ENCODE peak calls at places on chromosomes 1 and 21, in seven cellular contexts. One of them, this sample, is unnamed.

GRCh38 chr1:43653339-43653738 is 3.4 kb downstream of the KDM4A start:
- DNase-seq in GM23248: peak; percentile 77
- DNase-seq in pulmonary artery endothelial cell: no peak
- DNase-seq in GM12865: peak; percentile 48
- DNase-seq in activated CD4-positive, CD25-positive, alpha-beta regulatory T cell treated with anti-CD3 and anti-CD28 coated beads, Interleukin-2, amount 50 U/mL, for 72 hours: no peak
- DNase-seq in stimulated activated CD8-positive, alpha-beta memory T cell treated with anti-CD3 and anti-CD28 coated beads, Interleukin-4, amount 100 ng/mL, for 1 hour: no peak
- DNase-seq in T-helper 9 cell: no peak
- DNase-seq in this sample: no peak

GRCh38 chr1:111320066-111320879 is 29.6 kb downstream of the CHIA start:
- DNase-seq in GM23248: no peak
- DNase-seq in pulmonary artery endothelial cell: no peak
- DNase-seq in GM12865: no peak
- DNase-seq in activated CD4-positive, CD25-positive, alpha-beta regulatory T cell treated with anti-CD3 and anti-CD28 coated beads, Interleukin-2, amount 50 U/mL, for 72 hours: no peak
- DNase-seq in stimulated activated CD8-positive, alpha-beta memory T cell treated with anti-CD3 and anti-CD28 coated beads, Interleukin-4, amount 100 ng/mL, for 1 hour: no peak
- DNase-seq in T-helper 9 cell: no peak
- DNase-seq in this sample: no peak

GRCh38 chr1:44294588-44295007 is 60.5 kb downstream of the ERI3 start:
- DNase-seq in GM23248: peak; percentile 95
- DNase-seq in pulmonary artery endothelial cell: no peak
- DNase-seq in GM12865: no peak
- DNase-seq in activated CD4-positive, CD25-positive, alpha-beta regulatory T cell treated with anti-CD3 and anti-CD28 coated beads, Interleukin-2, amount 50 U/mL, for 72 hours: no peak
- DNase-seq in stimulated activated CD8-positive, alpha-beta memory T cell treated with anti-CD3 and anti-CD28 coated beads, Interleukin-4, amount 100 ng/mL, for 1 hour: no peak
- DNase-seq in T-helper 9 cell: no peak
- DNase-seq in this sample: no peak

GRCh38 chr1:228101994-228102790 is 933 bp downstream of the C1orf35 start:
- DNase-seq in GM23248: peak; percentile 66
- DNase-seq in pulmonary artery endothelial cell: no peak
- DNase-seq in GM12865: peak; percentile 60
- DNase-seq in activated CD4-positive, CD25-positive, alpha-beta regulatory T cell treated with anti-CD3 and anti-CD28 coated beads, Interleukin-2, amount 50 U/mL, for 72 hours: peak; percentile 62
- DNase-seq in stimulated activated CD8-positive, alpha-beta memory T cell treated with anti-CD3 and anti-CD28 coated beads, Interleukin-4, amount 100 ng/mL, for 1 hour: no peak
- DNase-seq in T-helper 9 cell: peak; percentile 61
- DNase-seq in this sample: peak; percentile 53

GRCh38 chr1:219518906-219519248 is 94.0 kb downstream of the ZC3H11B start:
- DNase-seq in GM23248: no peak
- DNase-seq in pulmonary artery endothelial cell: no peak
- DNase-seq in GM12865: no peak
- DNase-seq in activated CD4-positive, CD25-positive, alpha-beta regulatory T cell treated with anti-CD3 and anti-CD28 coated beads, Interleukin-2, amount 50 U/mL, for 72 hours: no peak
- DNase-seq in stimulated activated CD8-positive, alpha-beta memory T cell treated with anti-CD3 and anti-CD28 coated beads, Interleukin-4, amount 100 ng/mL, for 1 hour: no peak
- DNase-seq in T-helper 9 cell: no peak
- DNase-seq in this sample: no peak

GRCh38 chr1:212955098-212955497 is 4.8 kb downstream of the VASH2 start:
- DNase-seq in GM23248: no peak
- DNase-seq in pulmonary artery endothelial cell: no peak
- DNase-seq in GM12865: peak; percentile 81
- DNase-seq in activated CD4-positive, CD25-positive, alpha-beta regulatory T cell treated with anti-CD3 and anti-CD28 coated beads, Interleukin-2, amount 50 U/mL, for 72 hours: no peak
- DNase-seq in stimulated activated CD8-positive, alpha-beta memory T cell treated with anti-CD3 and anti-CD28 coated beads, Interleukin-4, amount 100 ng/mL, for 1 hour: no peak
- DNase-seq in T-helper 9 cell: no peak
- DNase-seq in this sample: no peak

GRCh38 chr1:114032271-114033218 is 53.3 kb downstream of the OLFML3 start:
- DNase-seq in GM23248: peak; percentile 93
- DNase-seq in pulmonary artery endothelial cell: no peak
- DNase-seq in GM12865: no peak
- DNase-seq in activated CD4-positive, CD25-positive, alpha-beta regulatory T cell treated with anti-CD3 and anti-CD28 coated beads, Interleukin-2, amount 50 U/mL, for 72 hours: no peak
- DNase-seq in stimulated activated CD8-positive, alpha-beta memory T cell treated with anti-CD3 and anti-CD28 coated beads, Interleukin-4, amount 100 ng/mL, for 1 hour: no peak
- DNase-seq in T-helper 9 cell: no peak
- DNase-seq in this sample: no peak

GRCh38 chr1:169288011-169288414 is 79.6 kb downstream of the NME7 start:
- DNase-seq in GM23248: peak; percentile 58
- DNase-seq in pulmonary artery endothelial cell: no peak
- DNase-seq in GM12865: no peak
- DNase-seq in activated CD4-positive, CD25-positive, alpha-beta regulatory T cell treated with anti-CD3 and anti-CD28 coated beads, Interleukin-2, amount 50 U/mL, for 72 hours: no peak
- DNase-seq in stimulated activated CD8-positive, alpha-beta memory T cell treated with anti-CD3 and anti-CD28 coated beads, Interleukin-4, amount 100 ng/mL, for 1 hour: no peak
- DNase-seq in T-helper 9 cell: no peak
- DNase-seq in this sample: no peak

GRCh38 chr1:198030682-198031081 is 113.5 kb downstream of the LHX9 start:
- DNase-seq in GM23248: peak; percentile 76
- DNase-seq in pulmonary artery endothelial cell: no peak
- DNase-seq in GM12865: peak; percentile 16
- DNase-seq in activated CD4-positive, CD25-positive, alpha-beta regulatory T cell treated with anti-CD3 and anti-CD28 coated beads, Interleukin-2, amount 50 U/mL, for 72 hours: no peak
- DNase-seq in stimulated activated CD8-positive, alpha-beta memory T cell treated with anti-CD3 and anti-CD28 coated beads, Interleukin-4, amount 100 ng/mL, for 1 hour: no peak
- DNase-seq in T-helper 9 cell: no peak
- DNase-seq in this sample: no peak

GRCh38 chr1:240111558-240111957 is 19.9 kb downstream of the FMN2 start:
- DNase-seq in GM23248: no peak
- DNase-seq in pulmonary artery endothelial cell: no peak
- DNase-seq in GM12865: no peak
- DNase-seq in activated CD4-positive, CD25-positive, alpha-beta regulatory T cell treated with anti-CD3 and anti-CD28 coated beads, Interleukin-2, amount 50 U/mL, for 72 hours: no peak
- DNase-seq in stimulated activated CD8-positive, alpha-beta memory T cell treated with anti-CD3 and anti-CD28 coated beads, Interleukin-4, amount 100 ng/mL, for 1 hour: no peak
- DNase-seq in T-helper 9 cell: no peak
- DNase-seq in this sample: no peak

GRCh38 chr1:188022661-188023060 is 1193.9 kb downstream of the PLA2G4A start:
- DNase-seq in GM23248: no peak
- DNase-seq in pulmonary artery endothelial cell: no peak
- DNase-seq in GM12865: no peak
- DNase-seq in activated CD4-positive, CD25-positive, alpha-beta regulatory T cell treated with anti-CD3 and anti-CD28 coated beads, Interleukin-2, amount 50 U/mL, for 72 hours: no peak
- DNase-seq in stimulated activated CD8-positive, alpha-beta memory T cell treated with anti-CD3 and anti-CD28 coated beads, Interleukin-4, amount 100 ng/mL, for 1 hour: no peak
- DNase-seq in T-helper 9 cell: no peak
- DNase-seq in this sample: no peak

GRCh38 chr1:33181038-33181861 is 593 bp downstream of the TRIM62 start:
- DNase-seq in GM23248: peak; percentile 74
- DNase-seq in pulmonary artery endothelial cell: no peak
- DNase-seq in GM12865: no peak
- DNase-seq in activated CD4-positive, CD25-positive, alpha-beta regulatory T cell treated with anti-CD3 and anti-CD28 coated beads, Interleukin-2, amount 50 U/mL, for 72 hours: peak; percentile 56
- DNase-seq in stimulated activated CD8-positive, alpha-beta memory T cell treated with anti-CD3 and anti-CD28 coated beads, Interleukin-4, amount 100 ng/mL, for 1 hour: no peak
- DNase-seq in T-helper 9 cell: peak; percentile 23
- DNase-seq in this sample: peak; percentile 14

GRCh38 chr1:94707321-94708298 is 112.5 kb upstream of the SLC44A3 start:
- DNase-seq in GM23248: peak; percentile 49
- DNase-seq in pulmonary artery endothelial cell: no peak
- DNase-seq in GM12865: no peak
- DNase-seq in activated CD4-positive, CD25-positive, alpha-beta regulatory T cell treated with anti-CD3 and anti-CD28 coated beads, Interleukin-2, amount 50 U/mL, for 72 hours: no peak
- DNase-seq in stimulated activated CD8-positive, alpha-beta memory T cell treated with anti-CD3 and anti-CD28 coated beads, Interleukin-4, amount 100 ng/mL, for 1 hour: no peak
- DNase-seq in T-helper 9 cell: no peak
- DNase-seq in this sample: no peak

GRCh38 chr1:16122361-16122881 is 33.4 kb downstream of the EPHA2 start:
- DNase-seq in GM23248: peak; percentile 60
- DNase-seq in pulmonary artery endothelial cell: no peak
- DNase-seq in GM12865: no peak
- DNase-seq in activated CD4-positive, CD25-positive, alpha-beta regulatory T cell treated with anti-CD3 and anti-CD28 coated beads, Interleukin-2, amount 50 U/mL, for 72 hours: no peak
- DNase-seq in stimulated activated CD8-positive, alpha-beta memory T cell treated with anti-CD3 and anti-CD28 coated beads, Interleukin-4, amount 100 ng/mL, for 1 hour: no peak
- DNase-seq in T-helper 9 cell: no peak
- DNase-seq in this sample: no peak

GRCh38 chr1:9143250-9143649 is 14.3 kb upstream of the GPR157 start:
- DNase-seq in GM23248: peak; percentile 88
- DNase-seq in pulmonary artery endothelial cell: no peak
- DNase-seq in GM12865: no peak
- DNase-seq in activated CD4-positive, CD25-positive, alpha-beta regulatory T cell treated with anti-CD3 and anti-CD28 coated beads, Interleukin-2, amount 50 U/mL, for 72 hours: no peak
- DNase-seq in stimulated activated CD8-positive, alpha-beta memory T cell treated with anti-CD3 and anti-CD28 coated beads, Interleukin-4, amount 100 ng/mL, for 1 hour: no peak
- DNase-seq in T-helper 9 cell: no peak
- DNase-seq in this sample: no peak

GRCh38 chr1:54334996-54335395 is 71.2 kb downstream of the SSBP3 start:
- DNase-seq in GM23248: peak; percentile 73
- DNase-seq in pulmonary artery endothelial cell: no peak
- DNase-seq in GM12865: no peak
- DNase-seq in activated CD4-positive, CD25-positive, alpha-beta regulatory T cell treated with anti-CD3 and anti-CD28 coated beads, Interleukin-2, amount 50 U/mL, for 72 hours: no peak
- DNase-seq in stimulated activated CD8-positive, alpha-beta memory T cell treated with anti-CD3 and anti-CD28 coated beads, Interleukin-4, amount 100 ng/mL, for 1 hour: no peak
- DNase-seq in T-helper 9 cell: no peak
- DNase-seq in this sample: no peak

GRCh38 chr21:36589352-36589971 is 109.5 kb upstream of the SIM2 start:
- DNase-seq in GM23248: peak; percentile 67
- DNase-seq in pulmonary artery endothelial cell: peak; percentile 8
- DNase-seq in GM12865: peak; percentile 71
- DNase-seq in activated CD4-positive, CD25-positive, alpha-beta regulatory T cell treated with anti-CD3 and anti-CD28 coated beads, Interleukin-2, amount 50 U/mL, for 72 hours: no peak
- DNase-seq in stimulated activated CD8-positive, alpha-beta memory T cell treated with anti-CD3 and anti-CD28 coated beads, Interleukin-4, amount 100 ng/mL, for 1 hour: no peak
- DNase-seq in T-helper 9 cell: no peak
- DNase-seq in this sample: no peak

GRCh38 chr1:241821363-241821762 is 26.6 kb upstream of the EXO1 start:
- DNase-seq in GM23248: peak; percentile 64
- DNase-seq in pulmonary artery endothelial cell: no peak
- DNase-seq in GM12865: no peak
- DNase-seq in activated CD4-positive, CD25-positive, alpha-beta regulatory T cell treated with anti-CD3 and anti-CD28 coated beads, Interleukin-2, amount 50 U/mL, for 72 hours: no peak
- DNase-seq in stimulated activated CD8-positive, alpha-beta memory T cell treated with anti-CD3 and anti-CD28 coated beads, Interleukin-4, amount 100 ng/mL, for 1 hour: no peak
- DNase-seq in T-helper 9 cell: no peak
- DNase-seq in this sample: no peak

GRCh38 chr1:207017615-207018559 is 14.7 kb downstream of the C1orf116 start:
- DNase-seq in GM23248: peak; percentile 68
- DNase-seq in pulmonary artery endothelial cell: no peak
- DNase-seq in GM12865: no peak
- DNase-seq in activated CD4-positive, CD25-positive, alpha-beta regulatory T cell treated with anti-CD3 and anti-CD28 coated beads, Interleukin-2, amount 50 U/mL, for 72 hours: no peak
- DNase-seq in stimulated activated CD8-positive, alpha-beta memory T cell treated with anti-CD3 and anti-CD28 coated beads, Interleukin-4, amount 100 ng/mL, for 1 hour: no peak
- DNase-seq in T-helper 9 cell: no peak
- DNase-seq in this sample: no peak

GRCh38 chr1:15616704-15617172 is 520 bp upstream of the DDI2 start:
- DNase-seq in GM23248: peak; percentile 53
- DNase-seq in pulmonary artery endothelial cell: no peak
- DNase-seq in GM12865: no peak
- DNase-seq in activated CD4-positive, CD25-positive, alpha-beta regulatory T cell treated with anti-CD3 and anti-CD28 coated beads, Interleukin-2, amount 50 U/mL, for 72 hours: no peak
- DNase-seq in stimulated activated CD8-positive, alpha-beta memory T cell treated with anti-CD3 and anti-CD28 coated beads, Interleukin-4, amount 100 ng/mL, for 1 hour: no peak
- DNase-seq in T-helper 9 cell: no peak
- DNase-seq in this sample: no peak

GRCh38 chr1:31196685-31197084 is 43.0 kb downstream of the NKAIN1 start:
- DNase-seq in GM23248: peak; percentile 91
- DNase-seq in pulmonary artery endothelial cell: no peak
- DNase-seq in GM12865: no peak
- DNase-seq in activated CD4-positive, CD25-positive, alpha-beta regulatory T cell treated with anti-CD3 and anti-CD28 coated beads, Interleukin-2, amount 50 U/mL, for 72 hours: no peak
- DNase-seq in stimulated activated CD8-positive, alpha-beta memory T cell treated with anti-CD3 and anti-CD28 coated beads, Interleukin-4, amount 100 ng/mL, for 1 hour: no peak
- DNase-seq in T-helper 9 cell: no peak
- DNase-seq in this sample: no peak

GRCh38 chr1:31382379-31382989 is 9.6 kb upstream of the FABP3 start:
- DNase-seq in GM23248: no peak
- DNase-seq in pulmonary artery endothelial cell: no peak
- DNase-seq in GM12865: no peak
- DNase-seq in activated CD4-positive, CD25-positive, alpha-beta regulatory T cell treated with anti-CD3 and anti-CD28 coated beads, Interleukin-2, amount 50 U/mL, for 72 hours: no peak
- DNase-seq in stimulated activated CD8-positive, alpha-beta memory T cell treated with anti-CD3 and anti-CD28 coated beads, Interleukin-4, amount 100 ng/mL, for 1 hour: no peak
- DNase-seq in T-helper 9 cell: no peak
- DNase-seq in this sample: no peak

GRCh38 chr1:59814180-59814900 is 409 bp upstream of the HOOK1 start:
- DNase-seq in GM23248: no peak
- DNase-seq in pulmonary artery endothelial cell: no peak
- DNase-seq in GM12865: peak; percentile 60
- DNase-seq in activated CD4-positive, CD25-positive, alpha-beta regulatory T cell treated with anti-CD3 and anti-CD28 coated beads, Interleukin-2, amount 50 U/mL, for 72 hours: peak; percentile 71
- DNase-seq in stimulated activated CD8-positive, alpha-beta memory T cell treated with anti-CD3 and anti-CD28 coated beads, Interleukin-4, amount 100 ng/mL, for 1 hour: peak; percentile 72
- DNase-seq in T-helper 9 cell: peak; percentile 81
- DNase-seq in this sample: peak; percentile 86

GRCh38 chr1:198467907-198468306 is 72.6 kb downstream of the ATP6V1G3 start:
- DNase-seq in GM23248: peak; percentile 60
- DNase-seq in pulmonary artery endothelial cell: no peak
- DNase-seq in GM12865: no peak
- DNase-seq in activated CD4-positive, CD25-positive, alpha-beta regulatory T cell treated with anti-CD3 and anti-CD28 coated beads, Interleukin-2, amount 50 U/mL, for 72 hours: no peak
- DNase-seq in stimulated activated CD8-positive, alpha-beta memory T cell treated with anti-CD3 and anti-CD28 coated beads, Interleukin-4, amount 100 ng/mL, for 1 hour: no peak
- DNase-seq in T-helper 9 cell: no peak
- DNase-seq in this sample: no peak

GRCh38 chr1:228647523-228648444 is 87.5 kb upstream of the RHOU start:
- DNase-seq in GM23248: peak; percentile 69
- DNase-seq in pulmonary artery endothelial cell: no peak
- DNase-seq in GM12865: peak; percentile 9
- DNase-seq in activated CD4-positive, CD25-positive, alpha-beta regulatory T cell treated with anti-CD3 and anti-CD28 coated beads, Interleukin-2, amount 50 U/mL, for 72 hours: no peak
- DNase-seq in stimulated activated CD8-positive, alpha-beta memory T cell treated with anti-CD3 and anti-CD28 coated beads, Interleukin-4, amount 100 ng/mL, for 1 hour: no peak
- DNase-seq in T-helper 9 cell: peak; percentile 7
- DNase-seq in this sample: no peak

GRCh38 chr1:218967254-218967653 is 206.4 kb upstream of the LYPLAL1 start:
- DNase-seq in GM23248: no peak
- DNase-seq in pulmonary artery endothelial cell: no peak
- DNase-seq in GM12865: no peak
- DNase-seq in activated CD4-positive, CD25-positive, alpha-beta regulatory T cell treated with anti-CD3 and anti-CD28 coated beads, Interleukin-2, amount 50 U/mL, for 72 hours: no peak
- DNase-seq in stimulated activated CD8-positive, alpha-beta memory T cell treated with anti-CD3 and anti-CD28 coated beads, Interleukin-4, amount 100 ng/mL, for 1 hour: no peak
- DNase-seq in T-helper 9 cell: no peak
- DNase-seq in this sample: no peak

GRCh38 chr1:223393275-223394214 is at the start of gene CCDC185:
- DNase-seq in GM23248: peak; percentile 54
- DNase-seq in pulmonary artery endothelial cell: no peak
- DNase-seq in GM12865: no peak
- DNase-seq in activated CD4-positive, CD25-positive, alpha-beta regulatory T cell treated with anti-CD3 and anti-CD28 coated beads, Interleukin-2, amount 50 U/mL, for 72 hours: no peak
- DNase-seq in stimulated activated CD8-positive, alpha-beta memory T cell treated with anti-CD3 and anti-CD28 coated beads, Interleukin-4, amount 100 ng/mL, for 1 hour: no peak
- DNase-seq in T-helper 9 cell: no peak
- DNase-seq in this sample: no peak

GRCh38 chr1:4379451-4380175 is 274.8 kb upstream of the AJAP1 start:
- DNase-seq in GM23248: no peak
- DNase-seq in pulmonary artery endothelial cell: no peak
- DNase-seq in GM12865: peak; percentile 7
- DNase-seq in activated CD4-positive, CD25-positive, alpha-beta regulatory T cell treated with anti-CD3 and anti-CD28 coated beads, Interleukin-2, amount 50 U/mL, for 72 hours: no peak
- DNase-seq in stimulated activated CD8-positive, alpha-beta memory T cell treated with anti-CD3 and anti-CD28 coated beads, Interleukin-4, amount 100 ng/mL, for 1 hour: no peak
- DNase-seq in T-helper 9 cell: no peak
- DNase-seq in this sample: no peak

This sample was measured in T-helper 1 cell.